ENCODE peak calls at places on chromosomes 6 and 20, in four cellular contexts. E is esophagus muscularis mucosa, S is IMR-90, T is RWPE2. Q is an unnamed sample. For H3K9me3, the result is how much of the 10 kb centered on the place peaks cover.

GRCh38 chr20:62726276-62726675 is 17.6 kb downstream of the NTSR1 start:
- DNase-seq in E (no peak), S (no peak), T (peak), Q (no peak)

GRCh38 chr6:34901930-34902329 is 12.9 kb downstream of the ANKS1A start:
- DNase-seq in S (peak), T (no peak), E (no peak), Q (no peak)

GRCh38 chr20:371755-372542 is 8.6 kb upstream of the TRIB3 start:
- DNase-seq in S (peak), E (no peak), T (peak), Q (no peak)

GRCh38 chr6:15913001-15913400 is 215.9 kb upstream of the MYLIP start:
- DNase-seq in T (no peak), S (no peak), E (no peak), Q (no peak)

GRCh38 chr6:134534708-134535149 is 216.8 kb upstream of the SGK1 start:
- DNase-seq in T (no peak), S (peak), E (no peak), Q (no peak)

GRCh38 chr6:36323062-36323461 is 13.6 kb downstream of the BNIP5 start:
- DNase-seq in E (no peak), S (no peak), T (no peak), Q (no peak)

GRCh38 chr6:132199343-132199742 is 201.9 kb downstream of the MOXD1 start:
- DNase-seq in E (no peak), S (peak), T (no peak), Q (no peak)

GRCh38 chr20:63898882-63899558 is 4.1 kb downstream of the DNAJC5 start:
- DNase-seq in E (no peak), T (no peak), S (no peak), Q (no peak)

GRCh38 chr6:118967239-118967638 is 32.3 kb upstream of the MCM9 start:
- DNase-seq in E (no peak), T (no peak), S (no peak), Q (no peak)

GRCh38 chr20:47258745-47259695 is 97.5 kb downstream of the ZMYND8 start:
- DNase-seq in S (peak), T (no peak), E (no peak), Q (no peak)

GRCh38 chr6:5682530-5682929 is 324.2 kb downstream of the NRN1 start:
- DNase-seq in E (no peak), S (no peak), T (no peak), Q (no peak)

GRCh38 chr6:138988469-138988834 is 399 bp upstream of the REPS1 start:
- DNase-seq in T (no peak), S (peak), E (no peak), Q (no peak)

GRCh38 chr6:27786048-27786447 is 126.1 kb downstream of the OR2B2 start:
- DNase-seq in T (no peak), S (no peak), E (no peak), Q (no peak)

GRCh38 chr6:48505621-48506020 is 394.6 kb upstream of the PTCHD4 start:
- DNase-seq in T (no peak), E (no peak), S (no peak), Q (no peak)

GRCh38 chr6:129475477-129476247 is 234.3 kb downstream of the ARHGAP18 start:
- DNase-seq in S (peak), E (no peak), T (no peak), Q (no peak)

GRCh38 chr6:51107769-51108203 is 289.1 kb downstream of the TFAP2B start:
- DNase-seq in T (no peak), E (no peak), S (no peak), Q (no peak)

GRCh38 chr6:50823130-50823920 is 4.7 kb downstream of the TFAP2B start:
- DNase-seq in E (no peak), T (no peak), S (no peak), Q (no peak)

GRCh38 chr20:20815711-20816455 is 103.4 kb upstream of the RALGAPA2 start:
- DNase-seq in E (no peak), T (no peak), S (no peak), Q (no peak)

GRCh38 chr6:119643866-119644265 is 294.3 kb upstream of the MAN1A1 start:
- DNase-seq in E (no peak), S (no peak), T (no peak), Q (no peak)

GRCh38 chr6:49806145-49806544 is 19.1 kb upstream of the PGK2 start:
- DNase-seq in S (no peak), E (no peak), T (no peak), Q (no peak)

GRCh38 chr6:27078734-27079357 is 168.7 kb upstream of the PRSS16 start:
- DNase-seq in T (peak), E (no peak), S (peak), Q (no peak)

GRCh38 chr20:4813076-4813838 is 91.5 kb downstream of the PRND start:
- DNase-seq in E (no peak), T (no peak), S (no peak), Q (no peak)

GRCh38 chr6:40258531-40258930 is 324.3 kb upstream of the MOCS1 start:
- DNase-seq in T (no peak), E (no peak), S (no peak), Q (no peak)

GRCh38 chr6:167392631-167393301 is 67.9 kb downstream of the TTLL2 start:
- DNase-seq in T (no peak), S (no peak), E (no peak), Q (no peak)

GRCh38 chr20:29086938-29087337 is 2170.5 kb upstream of the DEFB115 start:
- DNase-seq in T (no peak), E (no peak), S (no peak), Q (no peak)

GRCh38 chr20:29079769-29080690 is 2177.4 kb upstream of the DEFB115 start:
- DNase-seq in T (peak), E (no peak), S (no peak), Q (no peak)

GRCh38 chr20:29085625-29086024 is 2171.8 kb upstream of the DEFB115 start:
- DNase-seq in E (no peak), T (no peak), S (no peak), Q (no peak)
- H3K9me3 ChIP-seq in E (under half), T (under half), S (under half), Q (under half)

GRCh38 chr6:169452869-169453186 is 199.2 kb upstream of the THBS2 start:
- DNase-seq in T (no peak), E (no peak), S (peak), Q (no peak)

GRCh38 chr6:169452117-169452868 is 198.6 kb upstream of the THBS2 start:
- DNase-seq in S (peak), T (no peak), E (no peak), Q (no peak)

GRCh38 chr6:169454204-169454871 is 200.7 kb upstream of the THBS2 start:
- DNase-seq in S (peak), E (no peak), T (no peak), Q (no peak)

GRCh38 chr6:169454872-169455204 is 201.2 kb upstream of the THBS2 start:
- DNase-seq in E (no peak), T (no peak), S (no peak), Q (no peak)

DNA sequence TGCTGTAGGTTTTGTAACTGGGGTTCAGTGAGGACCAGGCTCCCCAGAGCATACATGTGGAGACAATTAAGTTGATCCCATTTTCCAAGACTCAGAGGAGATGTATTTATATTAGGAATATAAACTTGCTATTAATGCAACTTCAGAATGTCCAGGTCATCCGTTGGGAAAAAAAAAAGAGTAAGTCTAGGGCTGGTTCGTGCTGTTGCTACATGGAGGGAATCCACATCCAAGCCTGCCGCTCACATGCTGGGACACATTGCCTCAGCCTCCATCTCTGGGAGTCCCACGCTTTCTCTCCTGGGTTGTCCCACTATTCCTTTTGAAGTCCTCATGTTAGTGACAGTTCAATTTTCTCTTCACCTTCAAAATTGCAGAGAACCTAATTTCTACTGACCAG is 199.6 kb upstream of the THBS2 start:
- DNase-seq in T (no peak), S (no peak), E (no peak), Q (no peak)
- H3K9me3 ChIP-seq in T (under half), S (under half), E (under half), Q (under half)

DNA sequence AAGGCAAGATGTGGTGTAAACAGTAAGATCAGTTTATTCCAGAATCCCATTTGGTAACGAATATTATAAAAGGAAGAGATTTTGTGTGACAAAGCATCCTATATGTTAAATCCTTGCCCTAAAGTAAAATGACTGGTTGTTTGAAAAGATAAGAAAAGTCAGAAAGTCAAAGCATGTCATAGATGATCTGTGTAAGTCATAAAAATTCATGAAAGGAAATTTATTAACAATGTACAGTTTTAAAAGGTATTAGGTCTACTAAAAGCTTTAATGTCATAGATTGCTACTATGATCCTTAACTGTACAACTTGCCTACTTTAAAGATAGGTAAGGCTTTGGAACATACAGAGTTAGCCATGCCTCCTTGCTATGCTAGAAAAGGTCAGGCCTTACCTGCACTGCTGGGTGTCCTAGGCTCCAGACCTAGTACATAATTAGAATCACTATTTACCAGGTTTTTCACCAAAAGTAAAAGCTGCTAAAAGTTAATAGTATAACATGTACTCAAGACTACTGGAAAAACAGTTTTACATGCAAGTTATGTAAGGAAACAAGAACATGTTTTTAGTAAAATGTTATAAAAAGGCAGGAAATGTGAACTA is 1090.1 kb upstream of the ADGRB3 start:
- DNase-seq in E (no peak), T (no peak), S (no peak), Q (no peak)
- H3K9me3 ChIP-seq in E (under half), T (under half), S (under half), Q (under half)

GRCh38 chr6:155352130-155352420 is 37.8 kb upstream of the TFB1M start:
- DNase-seq in S (no peak), E (no peak), T (no peak), Q (no peak)
- H3K9me3 ChIP-seq in S (under half), E (under half), T (under half), Q (under half)